ENCODE peak calls at places on chromosome 3, in five cellular contexts. O, J, U, Y and T are unnamed samples.
A peak's percentile ranks its signal among the peaks of the same experiment; 100 is the strongest.

GRCh38 chr3:61030469-61031035 is 220.7 kb downstream of the FHIT start:
- DNase-seq in O (no peak), J (no peak), U (no peak), Y (no peak), T (no peak)

GRCh38 chr3:107641572-107642307 is 119.0 kb downstream of the BBX start:
- DNase-seq in O (no peak), J (no peak), U (no peak), Y (no peak), T (no peak)

GRCh38 chr3:135636596-135636995 is 328.9 kb upstream of the PPP2R3A start:
- DNase-seq in O (no peak), J (no peak), U (no peak), Y (no peak), T (no peak)

GRCh38 chr3:50635066-50635465 is 18.1 kb downstream of the MAPKAPK3 start:
- DNase-seq in O (no peak), J (no peak), U (no peak), Y (no peak), T (no peak)

GRCh38 chr3:34421762-34422161 is 623.3 kb downstream of the PDCD6IP start:
- DNase-seq in O (no peak), J (no peak), U (no peak), Y (no peak), T (no peak)

GRCh38 chr3:52087728-52088127 is 31.4 kb upstream of the DUSP7 start:
- DNase-seq in O (no peak), J (no peak), U (no peak), Y (no peak), T (no peak)

GRCh38 chr3:190504354-190505125 is 9.3 kb upstream of the IL1RAP start:
- DNase-seq in O (no peak), J (no peak), U (no peak), Y (no peak), T (no peak)

GRCh38 chr3:101119535-101119934 is 126.3 kb upstream of the ABI3BP start:
- DNase-seq in O (no peak), J (peak; percentile 7), U (no peak), Y (no peak), T (no peak)

GRCh38 chr3:64422932-64423331 is 197.7 kb upstream of the PRICKLE2 start:
- DNase-seq in O (no peak), J (no peak), U (no peak), Y (no peak), T (no peak)

GRCh38 chr3:11706604-11707003 is 62.9 kb upstream of the VGLL4 start:
- DNase-seq in O (no peak), J (no peak), U (no peak), Y (no peak), T (no peak)

GRCh38 chr3:195119461-195120198 is 151.3 kb downstream of the XXYLT1 start:
- DNase-seq in O (no peak), J (peak; percentile 6), U (peak; percentile 36), Y (no peak), T (peak; percentile 64)

GRCh38 chr3:103873897-103874545 is 1439.2 kb downstream of the ZPLD1 start:
- DNase-seq in O (no peak), J (no peak), U (no peak), Y (no peak), T (no peak)

GRCh38 chr3:13850161-13850945 is 29.5 kb downstream of the WNT7A start:
- DNase-seq in O (no peak), J (peak; percentile 35), U (no peak), Y (no peak), T (no peak)

GRCh38 chr3:156837130-156837529 is 11.0 kb downstream of the LEKR1 start:
- DNase-seq in O (no peak), J (no peak), U (no peak), Y (no peak), T (no peak)

GRCh38 chr3:102301155-102301554 is 133.7 kb upstream of the ZPLD1 start:
- DNase-seq in O (no peak), J (no peak), U (no peak), Y (no peak), T (no peak)

GRCh38 chr3:10338164-10338470 is 17.2 kb upstream of the SEC13 start:
- DNase-seq in O (no peak), J (no peak), U (no peak), Y (no peak), T (no peak)

GRCh38 chr3:171135536-171135935 is 109.0 kb upstream of the SLC2A2 start:
- DNase-seq in O (no peak), J (no peak), U (no peak), Y (no peak), T (no peak)

GRCh38 chr3:50652709-50653108 is 22.0 kb upstream of the DOCK3 start:
- DNase-seq in O (no peak), J (peak; percentile 18), U (no peak), Y (no peak), T (no peak)

GRCh38 chr3:138092023-138092422 is 23.4 kb downstream of the DZIP1L start:
- DNase-seq in O (no peak), J (no peak), U (no peak), Y (no peak), T (no peak)

GRCh38 chr3:122415762-122416654 is at the start of gene WDR5B:
- DNase-seq in O (peak; percentile 99), J (peak; percentile 98), U (peak; percentile 97), Y (peak; percentile 100), T (peak; percentile 98)

GRCh38 chr3:190594171-190594570 is 80.3 kb downstream of the IL1RAP start:
- DNase-seq in O (no peak), J (no peak), U (no peak), Y (no peak), T (no peak)

GRCh38 chr3:64011685-64012084 is 11.6 kb downstream of the PSMD6 start:
- DNase-seq in O (no peak), J (no peak), U (peak; percentile 48), Y (no peak), T (no peak)

GRCh38 chr3:182490601-182491485 is 302.5 kb upstream of the ATP11B start:
- DNase-seq in O (no peak), J (peak; percentile 7), U (no peak), Y (no peak), T (no peak)

GRCh38 chr3:129599073-129599472 is 7.4 kb downstream of the PLXND1 start:
- DNase-seq in O (no peak), J (no peak), U (no peak), Y (no peak), T (no peak)
- H3K4me1 ChIP-seq in O (peaks cover 22% of the 10 kb centered on the region), J (peaks cover 74% of the 10 kb centered on the region), U (peaks cover 71% of the 10 kb centered on the region), Y (peaks cover 99% of the 10 kb centered on the region), T (peaks cover 47% of the 10 kb centered on the region)

DNA sequence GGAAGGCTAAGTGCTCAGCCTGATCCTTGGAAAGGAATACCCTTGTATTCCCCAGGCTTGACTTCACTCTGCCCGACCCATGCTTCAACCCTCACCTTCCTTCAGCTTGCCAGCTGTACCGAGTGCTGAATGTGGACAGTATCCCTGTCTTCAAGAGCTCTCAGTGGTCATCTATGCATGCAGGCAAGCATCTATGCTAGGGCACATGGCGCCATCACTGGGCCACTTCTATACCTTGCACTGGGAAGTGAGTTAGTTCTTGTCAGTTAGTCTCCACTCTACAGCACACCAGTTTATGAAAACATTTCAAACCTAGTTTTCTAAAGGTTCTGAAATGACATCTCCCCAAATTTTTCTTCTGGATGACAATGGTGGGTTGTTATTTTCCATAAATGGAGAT is 82.0 kb upstream of the MYRIP start:
- DNase-seq in O (no peak), J (no peak), U (no peak), Y (no peak), T (no peak)
- TF ChIP-seq CTCF in O (no peak), J (no peak), U (no peak), Y (no peak), T (no peak)

DNA sequence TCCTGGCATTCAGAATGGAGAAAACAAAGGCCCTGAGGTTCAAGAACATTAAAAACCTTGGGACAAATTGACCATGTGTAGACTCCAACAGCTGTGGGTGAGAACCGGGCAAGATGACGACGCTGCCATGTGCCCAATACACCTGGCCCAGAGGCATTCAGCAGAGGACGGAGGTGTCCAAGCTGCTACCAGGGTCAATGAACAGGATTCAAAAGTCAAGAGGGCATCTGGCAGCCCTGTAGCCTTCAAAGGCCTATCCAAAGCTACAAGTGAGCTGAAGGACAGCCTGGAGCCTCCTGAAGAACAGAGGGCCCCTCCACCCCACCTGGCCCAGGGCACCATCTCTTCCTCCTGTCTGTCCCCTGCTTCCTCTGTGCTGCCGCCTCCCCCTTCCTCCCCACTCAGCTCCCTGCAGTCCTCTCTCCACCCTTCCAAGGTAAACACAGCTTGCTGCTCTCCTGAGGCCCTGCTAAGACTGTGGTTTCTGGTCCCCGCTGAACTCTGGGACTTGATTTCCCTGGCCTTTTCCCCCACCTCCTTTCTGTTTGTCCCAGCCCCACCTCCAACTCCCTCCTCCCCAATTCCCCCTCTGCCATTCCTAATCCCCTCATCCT is 57.5 kb downstream of the HMCES start:
- DNase-seq in O (no peak), J (no peak), U (no peak), Y (no peak), T (no peak)
- TF ChIP-seq POLR2A in O (no peak), J (no peak), U (no peak), Y (no peak), T (no peak)

DNA sequence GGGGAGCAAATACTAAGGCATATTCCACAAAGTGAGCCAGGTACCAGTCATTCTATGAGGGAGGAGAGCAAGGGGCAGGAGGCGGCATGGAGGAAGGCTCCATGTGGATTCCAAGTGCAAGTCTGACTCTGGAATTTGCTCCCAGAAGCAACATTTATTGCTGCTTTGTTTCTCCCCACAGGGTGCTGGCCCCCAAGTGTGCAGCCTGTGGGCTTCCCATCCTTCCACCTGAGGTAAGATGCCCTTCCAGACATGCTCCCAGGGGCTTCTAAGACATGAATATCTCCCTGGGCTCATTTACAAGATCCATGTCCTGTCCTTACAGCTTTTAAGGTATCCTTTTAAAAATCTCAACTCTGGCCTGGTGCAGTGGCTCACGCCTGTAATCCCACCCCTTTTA is 15.9 kb upstream of the SACM1L start:
- DNase-seq in O (no peak), J (no peak), U (no peak), Y (no peak), T (no peak)
- H3K4me1 ChIP-seq in O (peaks cover 12% of the 10 kb centered on the region), J (peaks cover 33% of the 10 kb centered on the region), U (peaks cover 16% of the 10 kb centered on the region), Y (peaks cover 44% of the 10 kb centered on the region), T (no peaks in the 10 kb centered on the region)

DNA sequence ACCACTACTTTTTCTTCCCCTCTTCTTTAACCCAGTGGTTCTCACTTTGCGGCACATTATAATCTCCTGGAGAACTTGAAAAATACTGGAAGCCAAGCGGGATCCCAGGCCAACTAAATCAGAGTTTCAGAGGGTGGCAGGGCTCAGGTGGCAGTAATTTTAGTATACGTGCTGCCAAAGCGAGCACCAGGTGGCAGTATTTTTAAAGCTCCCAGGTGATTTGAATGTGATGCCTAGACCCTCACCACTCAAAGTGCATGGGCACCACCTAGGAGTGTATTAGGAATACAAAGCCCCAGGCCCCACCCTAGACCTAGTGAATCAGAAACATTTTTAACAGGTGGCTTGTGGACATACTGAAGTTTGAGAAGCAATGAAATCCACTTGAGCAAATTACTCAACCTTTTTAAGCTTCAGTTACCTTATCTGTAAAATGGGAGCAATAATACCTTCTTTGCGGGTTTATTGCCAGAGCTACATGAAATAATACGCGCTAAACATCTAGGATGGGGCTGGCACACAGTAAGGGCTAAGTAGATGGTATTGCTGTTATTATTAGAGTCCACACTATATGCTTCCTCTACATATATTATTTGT is 8.3 kb downstream of the B3GALNT1 start:
- DNase-seq in O (no peak), J (peak; percentile 14), U (no peak), Y (no peak), T (no peak)
- TF ChIP-seq CTCF in O (no peak), J (peak; percentile 42), U (no peak), Y (no peak), T (no peak)

GRCh38 chr3:175741951-175742350 is 882.8 kb downstream of the NAALADL2 start:
- DNase-seq in O (no peak), J (no peak), U (no peak), Y (no peak), T (no peak)
- TF ChIP-seq POLR2A in O (no peak), J (no peak), U (no peak), Y (no peak), T (no peak)